ENCODE peak calls at places on chromosome 19, in four cellular contexts. T is AG04449, L is non-pigmented ciliary epithelial cell, V is HFFc6. K is an unnamed sample.

GRCh38 chr19:45885556-45886426 is at the start of gene IRF2BP1:
- DNase-seq in T (peak; percentile 41), L (peak; percentile 47), V (peak; percentile 91), K (peak; percentile 65)

GRCh38 chr19:34733266-34733825 is 697 bp upstream of the ZNF181 start:
- DNase-seq in T (no peak), L (no peak), V (no peak), K (no peak)

GRCh38 chr19:7705387-7706187 is 3.7 kb upstream of the FCER2 start:
- DNase-seq in T (no peak), L (no peak), V (no peak), K (no peak)

GRCh38 chr19:4581381-4582111 is 22.1 kb upstream of the SEMA6B start:
- DNase-seq in T (no peak), L (no peak), V (no peak), K (no peak)

GRCh38 chr19:20235156-20235555 is 68.1 kb downstream of the ZNF486 start:
- DNase-seq in T (no peak), L (no peak), V (no peak), K (no peak)

GRCh38 chr19:17322854-17323253 is 11.8 kb downstream of the ANO8 start:
- DNase-seq in T (no peak), L (no peak), V (no peak), K (no peak)

GRCh38 chr19:44722131-44723121 is 23.5 kb downstream of the CEACAM16 start:
- DNase-seq in T (no peak), L (no peak), V (no peak), K (no peak)

GRCh38 chr19:49933643-49934042 is 4.3 kb upstream of the NUP62 start:
- DNase-seq in T (no peak), L (no peak), V (no peak), K (no peak)

GRCh38 chr19:8973501-8974091 is 36.6 kb downstream of the MUC16 start:
- DNase-seq in T (no peak), L (no peak), V (no peak), K (no peak)

GRCh38 chr19:4267101-4267900 is 11.8 kb upstream of the SHD start:
- DNase-seq in T (no peak), L (no peak), V (peak; percentile 52), K (peak; percentile 61)

GRCh38 chr19:5953034-5953589 is 24.8 kb downstream of the RANBP3 start:
- DNase-seq in T (no peak), L (no peak), V (no peak), K (peak; percentile 17)

GRCh38 chr19:46373573-46374359 is 26.9 kb downstream of the PPP5C start:
- DNase-seq in T (no peak), L (no peak), V (peak; percentile 56), K (peak; percentile 86)

GRCh38 chr19:10228925-10229324 is 2.2 kb downstream of the S1PR2 start:
- DNase-seq in T (no peak), L (no peak), V (no peak), K (no peak)

GRCh38 chr19:49840736-49841249 is 10.2 kb upstream of the PTOV1 start:
- DNase-seq in T (no peak), L (no peak), V (no peak), K (no peak)

GRCh38 chr19:39296906-39297305 is 699 bp downstream of the IFNL1 start:
- DNase-seq in T (no peak), L (no peak), V (no peak), K (no peak)

GRCh38 chr19:6489278-6490061 is 7.9 kb upstream of the DENND1C start:
- DNase-seq in T (no peak), L (no peak), V (no peak), K (no peak)

GRCh38 chr19:10112037-10112751 is 701 bp downstream of the P2RY11 start:
- DNase-seq in T (no peak), L (no peak), V (no peak), K (no peak)

GRCh38 chr19:38730731-38731589 is 13.3 kb downstream of the CAPN12 start:
- DNase-seq in T (no peak), L (no peak), V (no peak), K (no peak)

GRCh38 chr19:15025237-15025636 is 24.0 kb upstream of the CASP14 start:
- DNase-seq in T (no peak), L (no peak), V (no peak), K (no peak)

GRCh38 chr19:1611353-1611752 is 6.1 kb upstream of the UQCR11 start:
- DNase-seq in T (no peak), L (no peak), V (no peak), K (no peak)

GRCh38 chr19:41299755-41300089 is 10.2 kb upstream of the CCDC97 start:
- DNase-seq in T (no peak), L (peak; percentile 42), V (peak; percentile 81), K (peak; percentile 37)

GRCh38 chr19:33404916-33405315 is 31.4 kb downstream of the CEBPG start:
- DNase-seq in T (no peak), L (no peak), V (no peak), K (no peak)

GRCh38 chr19:45729774-45730388 is 815 bp downstream of the FBXO46 start:
- DNase-seq in T (no peak), L (no peak), V (no peak), K (no peak)

GRCh38 chr19:28492201-28492600 is 720.8 kb downstream of the UQCRFS1 start:
- DNase-seq in T (no peak), L (no peak), V (no peak), K (no peak)

GRCh38 chr19:35290381-35291135 is 1.4 kb upstream of the MAG start:
- DNase-seq in T (no peak), L (no peak), V (no peak), K (no peak)

GRCh38 chr19:1259206-1259872 is 9.8 kb upstream of the CIRBP start:
- DNase-seq in T (no peak), L (no peak), V (peak; percentile 35), K (peak; percentile 58)

GRCh38 chr19:940591-941291 is 14.9 kb downstream of the ARID3A start:
- DNase-seq in T (no peak), L (no peak), V (no peak), K (peak; percentile 78)